ENCODE peak calls at places on chromosome 19, in nine cellular contexts. D is tibial nerve; Q is psoas muscle; N is thoracic aorta; M is CD8-positive, alpha-beta memory T cell; C is A549; R is colonic mucosa; Z is H9; X is lower lobe of right lung. H is an unnamed sample.
A peak's percentile ranks its signal among the peaks of the same experiment; 100 is the strongest.

GRCh38 chr19:29104605-29105241 is 108.2 kb downstream of the UQCRFS1 start:
- DNase-seq in N (no peak), R (no peak), M (no peak), Z (no peak), X (no peak), Q (no peak), C (no peak), D (no peak), H (no peak)

GRCh38 chr19:3969435-3970312 is 1.2 kb downstream of the DAPK3 start:
- DNase-seq in R (no peak), Z (peak; percentile 81), X (no peak), M (no peak), D (no peak), Q (peak; percentile 40), C (peak; percentile 46), N (no peak), H (no peak)

GRCh38 chr19:20863176-20863575 is 59.9 kb upstream of the ZNF85 start:
- DNase-seq in R (no peak), Q (no peak), M (no peak), C (no peak), D (no peak), Z (no peak), N (no peak), X (no peak), H (no peak)

GRCh38 chr19:55117063-55117635 is 288 bp downstream of the PPP1R12C start:
- DNase-seq in M (peak; percentile 16), Q (peak; percentile 52), Z (no peak), N (no peak), D (no peak), C (no peak), X (no peak), R (peak; percentile 38), H (no peak)

GRCh38 chr19:39637891-39638290 is 17.8 kb upstream of the LGALS16 start:
- DNase-seq in Z (no peak), C (no peak), M (no peak), Q (no peak), N (no peak), X (no peak), R (no peak), D (no peak), H (no peak)

GRCh38 chr19:5949792-5950305 is 28.1 kb downstream of the RANBP3 start:
- DNase-seq in X (peak; percentile 86), N (no peak), M (peak; percentile 21), Z (no peak), Q (no peak), D (no peak), C (no peak), R (no peak), H (no peak)

GRCh38 chr19:14378890-14379289 is 2.4 kb upstream of the ADGRE5 start:
- DNase-seq in D (no peak), X (no peak), M (no peak), R (no peak), Z (no peak), N (no peak), C (no peak), Q (no peak), H (no peak)

GRCh38 chr19:30676990-30677679 is 305.0 kb downstream of the ZNF536 start:
- DNase-seq in M (no peak), D (no peak), N (no peak), Z (no peak), R (no peak), X (no peak), Q (no peak), C (no peak), H (no peak)

GRCh38 chr19:39212377-39212742 is 8.3 kb upstream of the SYCN start:
- DNase-seq in X (peak; percentile 60), R (peak; percentile 43), D (no peak), C (no peak), M (peak; percentile 52), Q (no peak), N (no peak), Z (peak; percentile 70), H (peak; percentile 13)

GRCh38 chr19:4338441-4339350 is at the start of gene STAP2:
- DNase-seq in R (peak; percentile 91), Z (peak; percentile 76), N (no peak), M (no peak), X (peak; percentile 72), Q (no peak), C (no peak), D (no peak), H (no peak)

GRCh38 chr19:43618921-43619261 is 538 bp downstream of the ZNF428 start:
- DNase-seq in X (no peak), N (no peak), D (no peak), Z (no peak), R (peak; percentile 65), M (no peak), C (peak; percentile 53), Q (no peak), H (no peak)

GRCh38 chr19:45641274-45642105 is 2.3 kb upstream of the EML2 start:
- DNase-seq in D (peak; percentile 57), X (peak; percentile 92), C (peak; percentile 97), Q (peak; percentile 75), M (peak; percentile 47), N (no peak), R (peak; percentile 97), Z (peak; percentile 98), H (peak; percentile 50)

GRCh38 chr19:48676887-48677286 is 4.1 kb upstream of the NTN5 start:
- DNase-seq in Q (no peak), M (no peak), Z (no peak), N (no peak), R (peak; percentile 60), C (no peak), D (no peak), X (no peak), H (no peak)

GRCh38 chr19:7242601-7243258 is 51.5 kb downstream of the INSR start:
- DNase-seq in D (no peak), X (no peak), C (no peak), R (no peak), M (no peak), Q (no peak), N (peak; percentile 44), Z (no peak), H (no peak)

GRCh38 chr19:15471639-15472101 is 7.3 kb upstream of the RASAL3 start:
- DNase-seq in R (no peak), C (no peak), Q (no peak), Z (peak; percentile 96), D (no peak), N (no peak), X (no peak), M (no peak), H (no peak)

GRCh38 chr19:998064-998463 is 2.2 kb upstream of the GRIN3B start:
- DNase-seq in C (no peak), D (no peak), R (no peak), Q (no peak), M (no peak), Z (no peak), X (no peak), N (no peak), H (no peak)

GRCh38 chr19:48350856-48351255 is 12.9 kb downstream of the TMEM143 start:
- DNase-seq in N (no peak), Q (no peak), Z (no peak), X (no peak), R (no peak), M (no peak), D (no peak), C (no peak), H (no peak)

GRCh38 chr19:55451522-55452380 is 8.7 kb upstream of the SHISA7 start:
- DNase-seq in Z (no peak), X (no peak), N (no peak), R (no peak), Q (no peak), D (no peak), C (no peak), M (peak; percentile 27), H (no peak)

GRCh38 chr19:28998974-28999373 is 214.0 kb downstream of the UQCRFS1 start:
- DNase-seq in X (no peak), Z (no peak), M (no peak), N (no peak), D (no peak), Q (no peak), C (no peak), R (no peak), H (no peak)

GRCh38 chr19:15199652-15200574 is 882 bp downstream of the NOTCH3 start:
- DNase-seq in R (no peak), Z (peak; percentile 81), D (no peak), X (no peak), N (no peak), Q (no peak), M (no peak), C (no peak), H (no peak)

DNA sequence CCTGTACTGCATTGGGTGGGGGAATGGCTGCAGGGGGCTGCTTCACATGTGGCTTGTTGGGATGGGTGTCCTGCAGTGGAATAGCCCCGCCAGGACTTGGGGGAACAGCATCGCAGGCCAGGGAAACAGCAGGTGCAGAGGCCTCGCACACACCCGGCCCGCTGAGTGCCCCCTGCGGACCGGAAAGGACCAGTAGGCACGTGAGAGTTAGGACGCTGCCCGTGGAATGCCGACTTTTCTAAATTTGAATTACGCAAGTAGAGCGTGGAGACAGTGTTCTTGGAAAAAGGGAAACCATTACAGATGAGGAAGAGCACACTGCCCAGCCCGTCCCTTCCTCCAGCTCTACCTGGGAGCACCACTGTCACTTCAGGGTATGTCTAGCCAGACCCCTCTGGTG is 11.5 kb downstream of the DNM2 start:
- DNase-seq in D (no peak), Z (no peak), Q (no peak), C (no peak), M (no peak), N (no peak), R (no peak), X (no peak), H (no peak)
- H3K27ac ChIP-seq in D (peak overlapping the region; percentile 44), Z (no peak overlapping the region), Q (no peak overlapping the region), C (no peak overlapping the region), M (no peak overlapping the region), N (no peak overlapping the region), R (no peak overlapping the region), X (peak overlapping the region; percentile 9), H (peak overlapping the region; percentile 25)

GRCh38 chr19:18419195-18419698 is at the start of gene SSBP4:
- DNase-seq in C (no peak), M (peak; percentile 80), X (peak; percentile 80), N (no peak), Z (no peak), R (peak; percentile 74), D (no peak), Q (peak; percentile 80), H (peak; percentile 62)
- H3K4me1 ChIP-seq in C (peaks cover 52% of the 10 kb centered on the region), M (peaks cover 86% of the 10 kb centered on the region), X (peaks cover 80% of the 10 kb centered on the region), N (peaks cover 26% of the 10 kb centered on the region), Z (peaks cover 8% of the 10 kb centered on the region), R (peaks cover 28% of the 10 kb centered on the region), D (peaks cover 91% of the 10 kb centered on the region), Q (peaks cover 43% of the 10 kb centered on the region), H (peaks cover 92% of the 10 kb centered on the region)

DNA sequence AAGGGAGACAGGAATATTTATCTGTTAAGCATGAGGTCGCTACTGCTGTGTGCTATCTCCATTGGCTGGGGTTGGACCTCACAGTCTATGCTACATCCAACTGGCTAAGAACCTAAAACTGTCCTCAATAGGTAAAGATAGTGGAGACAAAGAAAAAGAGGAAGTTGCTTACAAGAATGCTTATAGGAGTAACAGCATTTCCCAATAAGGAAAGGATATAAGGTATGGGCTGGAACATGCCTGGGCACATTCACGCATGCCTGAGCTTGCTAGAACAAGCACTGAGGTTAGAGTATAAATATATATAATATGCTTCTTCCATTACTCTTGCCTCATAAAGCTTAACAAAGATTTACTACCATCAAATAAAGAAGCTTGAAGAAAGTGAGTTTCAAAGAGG is 47.9 kb upstream of the CEACAM21 start:
- DNase-seq in N (no peak), M (no peak), C (no peak), R (no peak), Z (no peak), X (no peak), D (no peak), Q (no peak), H (no peak)
- H3K27ac ChIP-seq in N (no peak overlapping the region), M (no peak overlapping the region), C (no peak overlapping the region), R (no peak overlapping the region), Z (no peak overlapping the region), X (no peak overlapping the region), D (no peak overlapping the region), Q (no peak overlapping the region), H (no peak overlapping the region)

GRCh38 chr19:13027031-13027430 is 31.8 kb downstream of the NFIX start:
- DNase-seq in C (no peak), Z (no peak), M (no peak), X (no peak), Q (no peak), N (no peak), D (no peak), R (no peak), H (no peak)
- H3K4me1 ChIP-seq in C (peaks cover 19% of the 10 kb centered on the region), Z (no peaks in the 10 kb centered on the region), M (peaks cover 20% of the 10 kb centered on the region), X (peaks cover 95% of the 10 kb centered on the region), Q (peaks cover 89% of the 10 kb centered on the region), N (peaks cover 45% of the 10 kb centered on the region), D (peaks cover 92% of the 10 kb centered on the region), R (peaks cover 6% of the 10 kb centered on the region), H (peaks cover 11% of the 10 kb centered on the region)

H was measured in effector memory CD4-positive, alpha-beta T cell.